ENCODE peak calls at places on chromosomes 11 and 22, in four cellular contexts. One of them, this sample, is unnamed.

GRCh38 chr22:38792833-38793232 is 1.1 kb downstream of the DNAL4 start:
- DNase-seq in cardiac fibroblast: no peak
- DNase-seq in B cell: no peak
- DNase-seq in PC-3: peak; percentile 53
- DNase-seq in this sample: peak; percentile 67

GRCh38 chr11:58006940-58007339 is 16.7 kb upstream of the OR9Q1 start:
- DNase-seq in cardiac fibroblast: peak; percentile 78
- DNase-seq in B cell: no peak
- DNase-seq in PC-3: peak; percentile 33
- DNase-seq in this sample: no peak

GRCh38 chr11:60343094-60343704 is 16.1 kb downstream of the MS4A6E start:
- DNase-seq in cardiac fibroblast: peak; percentile 16
- DNase-seq in B cell: peak; percentile 62
- DNase-seq in PC-3: peak; percentile 71
- DNase-seq in this sample: peak; percentile 19

GRCh38 chr11:76783294-76783900 is at the start of gene TSKU:
- DNase-seq in cardiac fibroblast: peak; percentile 33
- DNase-seq in B cell: no peak
- DNase-seq in PC-3: peak; percentile 27
- DNase-seq in this sample: peak; percentile 30

GRCh38 chr11:113773092-113773415 is 438 bp downstream of the ZW10 start:
- DNase-seq in cardiac fibroblast: peak; percentile 33
- DNase-seq in B cell: no peak
- DNase-seq in PC-3: peak; percentile 33
- DNase-seq in this sample: no peak

GRCh38 chr11:18669211-18669593 is 29.4 kb upstream of the TMEM86A start:
- DNase-seq in cardiac fibroblast: peak; percentile 15
- DNase-seq in B cell: no peak
- DNase-seq in PC-3: peak; percentile 71
- DNase-seq in this sample: peak; percentile 44

GRCh38 chr11:115324569-115325432 is 179.4 kb downstream of the CADM1 start:
- DNase-seq in cardiac fibroblast: peak; percentile 50
- DNase-seq in B cell: peak; percentile 27
- DNase-seq in PC-3: peak; percentile 54
- DNase-seq in this sample: peak; percentile 27

GRCh38 chr11:12205330-12205729 is 94.9 kb downstream of the MICAL2 start:
- DNase-seq in cardiac fibroblast: peak; percentile 76
- DNase-seq in B cell: no peak
- DNase-seq in PC-3: peak; percentile 21
- DNase-seq in this sample: no peak

GRCh38 chr11:119624102-119624615 is 104.8 kb downstream of the NECTIN1 start:
- DNase-seq in cardiac fibroblast: no peak
- DNase-seq in B cell: peak; percentile 13
- DNase-seq in PC-3: peak; percentile 17
- DNase-seq in this sample: peak; percentile 6

GRCh38 chr11:79412761-79413160 is 28.1 kb downstream of the TENM4 start:
- DNase-seq in cardiac fibroblast: peak; percentile 55
- DNase-seq in B cell: no peak
- DNase-seq in PC-3: no peak
- DNase-seq in this sample: no peak

GRCh38 chr11:113473983-113474361 is 1.2 kb downstream of the DRD2 start:
- DNase-seq in cardiac fibroblast: no peak
- DNase-seq in B cell: no peak
- DNase-seq in PC-3: no peak
- DNase-seq in this sample: no peak

GRCh38 chr11:14544611-14545010 is 24.4 kb upstream of the PSMA1 start:
- DNase-seq in cardiac fibroblast: peak; percentile 92
- DNase-seq in B cell: no peak
- DNase-seq in PC-3: no peak
- DNase-seq in this sample: no peak

GRCh38 chr11:13238879-13239514 is 38.6 kb upstream of the BMAL1 start:
- DNase-seq in cardiac fibroblast: peak; percentile 66
- DNase-seq in B cell: peak; percentile 66
- DNase-seq in PC-3: peak; percentile 70
- DNase-seq in this sample: peak; percentile 65

GRCh38 chr11:4665424-4665823 is 21.6 kb downstream of the OR51E1 start:
- DNase-seq in cardiac fibroblast: peak; percentile 30
- DNase-seq in B cell: no peak
- DNase-seq in PC-3: no peak
- DNase-seq in this sample: no peak

GRCh38 chr11:104001474-104001873 is 35.0 kb upstream of the DDI1 start:
- DNase-seq in cardiac fibroblast: peak; percentile 43
- DNase-seq in B cell: no peak
- DNase-seq in PC-3: no peak
- DNase-seq in this sample: no peak

GRCh38 chr11:7851391-7851790 is 54.6 kb upstream of the OR5P2 start:
- DNase-seq in cardiac fibroblast: no peak
- DNase-seq in B cell: no peak
- DNase-seq in PC-3: peak; percentile 45
- DNase-seq in this sample: no peak

GRCh38 chr11:45665206-45665932 is at the start of gene CHST1:
- DNase-seq in cardiac fibroblast: no peak
- DNase-seq in B cell: no peak
- DNase-seq in PC-3: no peak
- DNase-seq in this sample: peak; percentile 16

GRCh38 chr22:47055461-47055860 is 293.0 kb downstream of the TBC1D22A start:
- DNase-seq in cardiac fibroblast: no peak
- DNase-seq in B cell: no peak
- DNase-seq in PC-3: no peak
- DNase-seq in this sample: no peak

GRCh38 chr22:20106205-20106848 is 9.6 kb upstream of the RANBP1 start:
- DNase-seq in cardiac fibroblast: no peak
- DNase-seq in B cell: no peak
- DNase-seq in PC-3: no peak
- DNase-seq in this sample: no peak

GRCh38 chr11:95512177-95512576 is 277.4 kb downstream of the FAM76B start:
- DNase-seq in cardiac fibroblast: peak; percentile 72
- DNase-seq in B cell: no peak
- DNase-seq in PC-3: no peak
- DNase-seq in this sample: no peak

GRCh38 chr22:21855715-21856114 is 11.7 kb downstream of the MAPK1 start:
- DNase-seq in cardiac fibroblast: no peak
- DNase-seq in B cell: no peak
- DNase-seq in PC-3: no peak
- DNase-seq in this sample: no peak

GRCh38 chr11:2912498-2912897 is 16.7 kb downstream of the PHLDA2 start:
- DNase-seq in cardiac fibroblast: peak; percentile 68
- DNase-seq in B cell: no peak
- DNase-seq in PC-3: peak; percentile 96
- DNase-seq in this sample: no peak

GRCh38 chr11:61766353-61766841 is 14.0 kb downstream of the MYRF start:
- DNase-seq in cardiac fibroblast: no peak
- DNase-seq in B cell: no peak
- DNase-seq in PC-3: no peak
- DNase-seq in this sample: no peak

GRCh38 chr11:61762798-61763197 is 10.4 kb downstream of the MYRF start:
- DNase-seq in cardiac fibroblast: no peak
- DNase-seq in B cell: no peak
- DNase-seq in PC-3: no peak
- DNase-seq in this sample: no peak

GRCh38 chr11:61765550-61766253 is 13.3 kb downstream of the MYRF start:
- DNase-seq in cardiac fibroblast: no peak
- DNase-seq in B cell: no peak
- DNase-seq in PC-3: no peak
- DNase-seq in this sample: no peak

GRCh38 chr11:61763930-61764605 is 11.6 kb downstream of the MYRF start:
- DNase-seq in cardiac fibroblast: no peak
- DNase-seq in B cell: no peak
- DNase-seq in PC-3: no peak
- DNase-seq in this sample: no peak

DNA sequence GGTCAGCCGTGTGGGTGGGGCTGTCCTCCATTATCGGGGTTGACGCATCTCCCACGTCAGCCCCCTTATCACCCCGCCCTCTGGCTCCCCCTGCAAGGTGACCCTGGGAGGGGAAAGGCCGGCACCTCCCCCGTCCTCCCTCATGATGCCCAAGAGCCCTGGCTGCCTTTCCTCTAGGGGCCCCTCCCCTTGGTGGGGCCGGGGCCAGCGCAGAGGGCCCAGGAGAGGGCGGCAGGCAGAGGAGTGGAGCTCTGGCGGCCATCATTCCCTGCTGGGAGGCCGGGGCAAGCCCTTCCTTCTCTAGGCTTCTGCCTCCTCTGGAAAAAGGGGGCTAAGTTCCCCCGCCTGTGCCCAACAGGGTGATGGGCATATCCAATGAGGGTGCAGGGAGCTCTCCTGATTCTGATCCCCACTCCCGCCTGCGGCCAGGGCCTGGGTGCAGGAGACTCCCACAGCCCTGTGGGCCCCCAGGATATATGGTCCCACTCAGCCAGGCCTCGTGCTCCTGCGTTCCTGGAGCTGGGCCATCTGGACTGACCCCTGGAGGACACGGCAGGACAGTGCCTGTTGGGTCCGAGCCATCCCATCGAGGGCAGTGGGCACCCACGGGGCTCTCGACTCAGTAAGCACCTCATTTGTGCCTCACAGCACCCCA is 12.3 kb downstream of the MYRF start:
- DNase-seq in cardiac fibroblast: no peak
- DNase-seq in B cell: no peak
- DNase-seq in PC-3: no peak
- DNase-seq in this sample: no peak
- TF ChIP-seq CTCF in cardiac fibroblast: no peak
- TF ChIP-seq CTCF in B cell: no peak
- TF ChIP-seq CTCF in PC-3: no peak
- TF ChIP-seq CTCF in this sample: no peak

DNA sequence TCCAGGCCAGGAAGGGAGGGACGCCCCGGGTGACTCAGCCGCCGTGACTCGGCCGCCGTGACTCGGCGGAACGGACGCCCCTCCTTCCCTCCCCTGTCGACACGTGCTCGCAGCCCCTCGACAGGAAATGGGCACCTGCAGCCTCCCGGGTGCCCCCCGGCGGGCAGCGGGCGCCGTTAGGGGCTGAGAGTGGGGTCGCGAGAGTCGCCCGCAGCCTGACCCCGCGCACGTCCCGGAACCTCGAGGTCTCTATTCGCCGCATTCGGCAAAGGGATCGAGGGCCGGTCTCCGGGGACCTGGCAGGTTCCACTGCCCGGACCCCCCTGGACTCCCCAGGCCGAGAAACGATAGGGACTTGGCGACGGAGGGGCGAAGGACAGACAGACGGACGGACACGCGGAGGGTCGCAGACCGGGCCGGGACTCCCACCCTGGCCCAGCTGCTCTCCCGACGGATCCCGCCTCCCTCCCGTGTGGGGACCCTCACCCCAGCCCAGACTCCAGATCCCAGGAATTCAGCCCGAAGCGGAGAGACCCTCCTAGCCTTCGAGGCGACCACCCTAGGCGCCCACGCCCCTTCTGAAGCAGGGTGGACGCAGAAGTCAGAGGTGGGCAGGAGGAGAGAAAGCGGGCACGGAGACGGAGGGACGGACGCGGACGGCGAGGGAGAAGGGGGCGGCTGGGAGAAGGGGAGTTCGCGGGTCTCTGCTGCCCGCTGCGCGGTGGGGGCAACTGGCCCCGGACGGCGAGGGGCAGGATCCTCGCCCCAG is 648 bp downstream of the FOSL1 start:
- DNase-seq in cardiac fibroblast: peak; percentile 80
- DNase-seq in B cell: peak; percentile 57
- DNase-seq in PC-3: peak; percentile 91
- DNase-seq in this sample: peak; percentile 88
- TF ChIP-seq CTCF in cardiac fibroblast: no peak
- TF ChIP-seq CTCF in B cell: no peak
- TF ChIP-seq CTCF in PC-3: no peak
- TF ChIP-seq CTCF in this sample: peak; percentile 11

GRCh38 chr22:30634477-30635233 is 926 bp upstream of the SLC35E4 start:
- DNase-seq in cardiac fibroblast: peak; percentile 94
- DNase-seq in B cell: peak; percentile 91
- DNase-seq in PC-3: peak; percentile 87
- DNase-seq in this sample: peak; percentile 93

GRCh38 chr22:30640361-30640760 is 4.8 kb downstream of the SLC35E4 start:
- DNase-seq in cardiac fibroblast: no peak
- DNase-seq in B cell: no peak
- DNase-seq in PC-3: no peak
- DNase-seq in this sample: no peak

GRCh38 chr22:30637701-30638114 is 2.1 kb downstream of the SLC35E4 start:
- DNase-seq in cardiac fibroblast: peak; percentile 13
- DNase-seq in B cell: no peak
- DNase-seq in PC-3: no peak
- DNase-seq in this sample: no peak

GRCh38 chr22:30636226-30637077 is 871 bp downstream of the SLC35E4 start:
- DNase-seq in cardiac fibroblast: peak; percentile 26
- DNase-seq in B cell: peak; percentile 30
- DNase-seq in PC-3: peak; percentile 6
- DNase-seq in this sample: peak; percentile 31

GRCh38 chr22:30635273-30636225 is at the start of gene SLC35E4:
- DNase-seq in cardiac fibroblast: peak; percentile 93
- DNase-seq in B cell: peak; percentile 94
- DNase-seq in PC-3: peak; percentile 83
- DNase-seq in this sample: peak; percentile 97
- TF ChIP-seq CTCF in cardiac fibroblast: peak; percentile 45
- TF ChIP-seq CTCF in B cell: no peak
- TF ChIP-seq CTCF in PC-3: peak; percentile 23
- TF ChIP-seq CTCF in this sample: no peak

DNA sequence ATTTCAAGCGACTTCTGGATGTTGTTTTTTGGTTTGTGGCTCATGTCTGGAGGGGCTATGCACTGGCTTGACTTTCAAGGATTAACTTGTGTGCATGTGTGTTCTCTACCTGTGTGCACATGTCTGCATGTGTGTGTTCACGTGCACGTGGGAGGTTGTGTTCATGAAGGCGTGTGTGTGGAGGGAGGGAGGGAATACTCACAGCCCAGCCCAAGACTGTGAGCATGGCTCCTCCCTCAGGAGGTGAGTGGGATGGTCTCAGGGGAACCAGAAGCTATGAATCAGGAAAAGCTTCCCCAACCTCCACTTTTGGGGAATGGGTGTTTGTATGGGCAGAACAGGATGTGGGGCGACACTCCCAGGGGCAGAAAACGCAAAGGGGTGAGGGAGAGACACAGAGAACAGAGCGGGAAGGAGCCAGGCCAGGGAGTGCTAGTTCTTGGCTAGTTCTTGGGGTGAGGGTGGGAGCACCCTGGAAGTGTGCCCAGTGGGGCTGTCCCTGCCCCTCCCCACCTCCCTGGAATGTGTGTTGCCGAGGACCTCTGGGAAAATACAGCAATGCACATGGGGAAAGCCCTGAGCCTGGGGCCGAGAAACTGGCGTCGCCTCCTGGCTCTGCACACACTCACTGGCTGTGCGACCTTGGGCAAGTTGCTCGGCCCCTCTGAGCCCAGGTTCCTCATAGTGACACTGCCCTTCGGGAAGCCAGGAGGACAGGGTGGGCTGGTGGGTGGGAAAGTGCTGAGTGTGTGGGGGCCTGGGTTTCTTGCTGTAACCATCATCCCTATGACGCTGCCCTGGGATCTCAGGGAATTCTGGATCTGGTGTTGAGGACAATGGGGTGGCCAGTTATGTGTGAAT is 16.9 kb upstream of the ALX4 start:
- DNase-seq in cardiac fibroblast: peak; percentile 39
- DNase-seq in B cell: no peak
- DNase-seq in PC-3: no peak
- DNase-seq in this sample: no peak
- TF ChIP-seq CTCF in cardiac fibroblast: no peak
- TF ChIP-seq CTCF in B cell: no peak
- TF ChIP-seq CTCF in PC-3: no peak
- TF ChIP-seq CTCF in this sample: no peak